ENCODE peak calls at places on chromosomes 5 and 9, in six cellular contexts. H is HCT116, R is GM12878, K is K562, U is H1, A is HepG2. J is an unnamed sample.

GRCh38 chr5:58860680-58861079 is 277.8 kb downstream of the RAB3C start:
- DNase-seq in H (no peak), R (no peak), K (no peak), U (no peak), A (no peak), J (no peak)

GRCh38 chr9:120040896-120041295 is 539.1 kb downstream of the CDK5RAP2 start:
- DNase-seq in H (no peak), R (no peak), K (no peak), U (no peak), A (no peak), J (no peak)

GRCh38 chr5:177313561-177314259 is 2.0 kb upstream of the MXD3 start:
- DNase-seq in H (no peak), R (no peak), K (no peak), U (no peak), A (no peak), J (no peak)

GRCh38 chr5:93705896-93706295 is 35.5 kb downstream of the POU5F2 start:
- DNase-seq in H (no peak), R (no peak), K (no peak), U (no peak), A (no peak), J (no peak)

GRCh38 chr9:130030821-130031481 is 12.0 kb downstream of the FNBP1 start:
- DNase-seq in H (no peak), R (no peak), K (no peak), U (no peak), A (peak; percentile 28), J (no peak)

GRCh38 chr5:82275267-82275664 is 2.9 kb downstream of the RPS23 start:
- DNase-seq in H (no peak), R (no peak), K (no peak), U (no peak), A (no peak), J (no peak)

GRCh38 chr5:110807174-110807573 is 68.4 kb downstream of the SLC25A46 start:
- DNase-seq in H (no peak), R (no peak), K (no peak), U (no peak), A (no peak), J (no peak)

GRCh38 chr5:137095597-137095996 is 403.5 kb downstream of the SPOCK1 start:
- DNase-seq in H (no peak), R (no peak), K (no peak), U (no peak), A (no peak), J (no peak)

GRCh38 chr5:5572010-5572982 is 149.8 kb downstream of the ICE1 start:
- DNase-seq in H (no peak), R (no peak), K (peak; percentile 54), U (no peak), A (no peak), J (peak; percentile 25)

GRCh38 chr9:36036780-36037579 is at the start of gene RECK:
- DNase-seq in H (peak; percentile 37), R (no peak), K (peak; percentile 88), U (peak; percentile 65), A (peak; percentile 43), J (peak; percentile 96)

GRCh38 chr9:112166176-112167140 is 8.6 kb downstream of the SUSD1 start:
- DNase-seq in H (no peak), R (no peak), K (no peak), U (no peak), A (peak; percentile 47), J (no peak)

GRCh38 chr5:1177826-1178528 is 23.4 kb upstream of the SLC6A19 start:
- DNase-seq in H (no peak), R (no peak), K (no peak), U (no peak), A (no peak), J (no peak)

GRCh38 chr9:86891091-86891490 is 56.2 kb downstream of the GAS1 start:
- DNase-seq in H (no peak), R (no peak), K (no peak), U (no peak), A (no peak), J (no peak)

GRCh38 chr5:139982975-139983240 is 60.2 kb downstream of the NRG2 start:
- DNase-seq in H (no peak), R (no peak), K (no peak), U (no peak), A (no peak), J (no peak)

GRCh38 chr5:76790632-76791290 is 28.1 kb upstream of the F2RL1 start:
- DNase-seq in H (peak; percentile 95), R (no peak), K (no peak), U (no peak), A (peak; percentile 76), J (no peak)

GRCh38 chr5:177133119-177133844 is at the start of gene NSD1:
- DNase-seq in H (no peak), R (peak; percentile 42), K (peak; percentile 97), U (peak; percentile 79), A (no peak), J (peak; percentile 93)

GRCh38 chr9:18857769-18858168 is 175.2 kb downstream of the SAXO1 start:
- DNase-seq in H (no peak), R (no peak), K (no peak), U (no peak), A (no peak), J (no peak)

GRCh38 chr5:16536246-16536645 is 70.6 kb upstream of the ZNF622 start:
- DNase-seq in H (no peak), R (no peak), K (no peak), U (no peak), A (peak; percentile 7), J (no peak)

GRCh38 chr9:16561121-16561520 is 309.3 kb downstream of the BNC2 start:
- DNase-seq in H (no peak), R (no peak), K (no peak), U (no peak), A (no peak), J (no peak)

GRCh38 chr9:18708429-18708828 is 234.5 kb downstream of the ADAMTSL1 start:
- DNase-seq in H (no peak), R (no peak), K (no peak), U (no peak), A (no peak), J (no peak)

GRCh38 chr5:1476181-1476966 is 31.1 kb upstream of the SLC6A3 start:
- DNase-seq in H (no peak), R (no peak), K (no peak), U (no peak), A (no peak), J (no peak)

GRCh38 chr5:171562822-171563221 is 143.4 kb downstream of the FGF18 start:
- DNase-seq in H (no peak), R (no peak), K (no peak), U (no peak), A (no peak), J (no peak)

GRCh38 chr5:37172957-37173356 is 76.2 kb downstream of the CPLANE1 start:
- DNase-seq in H (no peak), R (no peak), K (no peak), U (no peak), A (no peak), J (no peak)

GRCh38 chr5:39173069-39173468 is 46.3 kb downstream of the FYB1 start:
- DNase-seq in H (no peak), R (no peak), K (no peak), U (no peak), A (no peak), J (no peak)
- TF ChIP-seq ATF3 in H (no peak), R (no peak), K (no peak), U (no peak), A (no peak), J (no peak)

GRCh38 chr5:168600409-168600808 is 21.2 kb upstream of the PANK3 start:
- DNase-seq in H (no peak), R (no peak), K (no peak), U (no peak), A (peak; percentile 84), J (peak; percentile 41)
- TF ChIP-seq ATF3 in H (no peak), R (no peak), K (no peak), U (no peak), A (no peak), J (no peak)

GRCh38 chr5:89946514-89946913 is 463.0 kb downstream of the CETN3 start:
- DNase-seq in H (no peak), R (no peak), K (no peak), U (no peak), A (no peak), J (no peak)
- TF ChIP-seq ATF3 in H (no peak), R (no peak), K (no peak), U (no peak), A (no peak), J (no peak)

GRCh38 chr5:133108481-133108921 is 56.7 kb downstream of the HSPA4 start:
- DNase-seq in H (no peak), R (no peak), K (no peak), U (no peak), A (no peak), J (no peak)
- TF ChIP-seq ATF3 in H (no peak), R (no peak), K (no peak), U (no peak), A (no peak), J (no peak)

DNA sequence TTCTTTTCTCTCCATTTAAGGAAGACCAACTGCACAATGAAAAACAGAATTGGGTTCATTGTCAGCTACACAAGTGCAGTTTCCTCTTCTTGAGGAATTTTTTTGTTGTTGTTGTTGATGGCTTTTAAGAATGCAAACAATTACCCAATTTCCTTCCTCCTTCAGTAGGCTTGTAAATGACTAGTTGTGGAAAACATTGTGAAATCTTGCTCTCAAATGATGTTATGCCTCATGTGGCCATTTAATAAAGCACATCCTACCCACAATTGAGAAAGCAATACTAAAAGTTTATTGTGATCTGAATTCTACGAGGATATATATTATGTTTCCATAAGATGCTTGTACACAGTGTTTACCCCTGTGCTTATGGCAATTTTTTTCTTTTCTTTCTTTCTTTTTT is 171.6 kb downstream of the FAM174A start:
- DNase-seq in H (no peak), R (no peak), K (no peak), U (no peak), A (no peak), J (no peak)
- TF ChIP-seq ATF3 in H (no peak), R (no peak), K (no peak), U (no peak), A (no peak), J (no peak)

DNA sequence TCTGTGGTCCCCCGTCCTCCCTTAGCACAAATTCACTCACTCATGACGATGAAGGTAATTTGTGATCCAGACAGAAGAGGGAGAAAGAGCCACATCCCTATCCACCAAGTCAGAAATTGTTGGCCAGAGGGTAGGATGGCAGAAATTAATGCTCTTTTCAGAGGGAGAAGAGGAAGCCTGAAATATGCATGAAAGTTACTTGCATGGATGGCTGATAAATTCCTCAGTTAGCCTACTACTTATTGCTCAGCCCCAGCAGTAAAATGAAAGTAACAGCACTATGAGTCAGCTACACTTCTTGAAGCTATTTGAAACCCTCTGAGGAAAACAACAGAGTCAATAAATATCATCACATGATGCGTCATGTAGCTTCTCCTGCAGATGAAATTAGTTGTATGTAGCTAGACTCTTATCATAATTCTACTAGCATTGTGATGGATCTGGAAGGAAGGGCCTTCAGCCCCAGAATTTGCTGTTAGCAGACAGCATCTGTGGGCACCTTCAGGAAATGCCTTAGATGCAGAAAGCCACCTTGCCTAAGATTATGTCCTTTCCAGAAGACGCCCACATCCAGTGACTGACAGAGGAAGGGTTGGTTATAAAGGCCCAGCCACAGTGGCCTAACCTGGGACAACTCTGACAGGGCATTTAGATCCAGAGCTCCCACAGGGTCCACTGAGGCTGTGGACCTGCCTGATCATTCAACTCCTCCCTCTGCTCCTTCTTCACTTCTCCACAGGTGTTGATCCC is 81.2 kb upstream of the CCDC112 start:
- DNase-seq in H (peak; percentile 35), R (peak; percentile 4), K (no peak), U (no peak), A (no peak), J (no peak)
- TF ChIP-seq ATF3 in H (no peak), R (no peak), K (no peak), U (no peak), A (no peak), J (no peak)